ENCODE peak calls at places on chromosomes 4 and X, in six cellular contexts. Q is tibial nerve, Y is GM13976, R is transverse colon, A is endothelial cell, I is cardiac fibroblast. U is an unnamed sample.

GRCh38 chr4:18194278-18194677 is 172.7 kb upstream of the LCORL start:
- DNase-seq in Q (no peak), Y (no peak), I (no peak), R (no peak), A (no peak), U (no peak)

GRCh38 chr4:1276984-1277383 is 12.7 kb upstream of the MAEA start:
- DNase-seq in Q (no peak), Y (no peak), A (no peak), I (no peak), R (no peak), U (no peak)

GRCh38 chr4:110830461-110830860 is 207.6 kb upstream of the PITX2 start:
- DNase-seq in A (no peak), I (no peak), Y (no peak), R (no peak), Q (no peak), U (no peak)

GRCh38 chrX:153981771-153982533 is 9.4 kb downstream of the TMEM187 start:
- DNase-seq in R (peak; percentile 62), A (no peak), I (no peak), Q (peak; percentile 46), Y (no peak), U (no peak)

GRCh38 chr4:155972098-155972497 is 18.4 kb upstream of the CTSO start:
- DNase-seq in I (peak; percentile 66), Q (no peak), A (no peak), R (no peak), Y (no peak), U (peak; percentile 18)

GRCh38 chr4:5186584-5187170 is 135.4 kb downstream of the STK32B start:
- DNase-seq in Y (no peak), A (no peak), R (no peak), Q (no peak), I (no peak), U (no peak)

GRCh38 chr4:109434007-109434792 is 585 bp downstream of the SEC24B start:
- DNase-seq in A (peak; percentile 44), I (peak; percentile 23), Y (peak; percentile 25), R (peak; percentile 35), Q (peak; percentile 16), U (peak; percentile 40)

GRCh38 chrX:331772-332495 is 13.3 kb upstream of the GTPBP6 start:
- DNase-seq in A (no peak), I (no peak), R (no peak), Y (no peak), Q (no peak), U (no peak)

GRCh38 chr4:125911481-125911880 is 596.7 kb downstream of the FAT4 start:
- DNase-seq in R (no peak), A (no peak), Y (no peak), Q (no peak), I (no peak), U (no peak)
- TF ChIP-seq CTCF in R (no peak), A (no peak), Y (no peak), Q (no peak), I (no peak), U (no peak)

GRCh38 chr4:126592088-126592487 is 1040.7 kb upstream of the INTU start:
- DNase-seq in I (peak; percentile 19), R (no peak), Q (no peak), A (no peak), Y (no peak), U (no peak)
- TF ChIP-seq CTCF in I (peak; percentile 27), R (no peak), Q (no peak), A (peak; percentile 76), Y (no peak), U (no peak)

DNA sequence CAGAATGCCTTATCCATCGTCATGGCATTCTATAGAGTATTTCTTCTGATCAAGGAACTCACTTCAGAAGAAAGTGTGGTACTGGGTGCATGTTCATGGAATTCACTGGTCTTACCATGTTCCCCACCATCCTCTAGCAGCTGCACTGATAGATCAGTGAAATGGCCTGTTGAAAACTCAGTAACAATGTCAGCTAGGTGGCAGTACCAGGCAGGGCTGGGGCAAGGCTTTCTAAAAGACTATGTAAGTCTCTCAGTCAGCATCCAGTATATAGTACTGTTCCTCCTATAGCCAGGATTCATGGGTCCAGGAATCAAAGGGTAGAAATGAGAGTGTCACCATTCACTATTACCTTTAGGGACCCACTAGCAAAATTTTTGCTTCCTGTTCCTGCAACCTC is 15.8 kb upstream of the LDB2 start:
- DNase-seq in A (peak; percentile 21), I (peak; percentile 72), Y (no peak), R (no peak), Q (no peak), U (peak; percentile 31)
- TF ChIP-seq CTCF in A (no peak), I (peak; percentile 29), Y (no peak), R (no peak), Q (no peak), U (peak; percentile 15)

GRCh38 chr4:53694666-53695065 is 103.4 kb upstream of the LNX1 start:
- DNase-seq in A (no peak), R (no peak), Q (no peak), I (no peak), Y (no peak), U (no peak)

GRCh38 chr4:53696956-53697685 is 105.8 kb upstream of the LNX1 start:
- DNase-seq in A (no peak), Y (no peak), Q (no peak), R (no peak), I (peak; percentile 58), U (no peak)

GRCh38 chr4:53695540-53696463 is 104.5 kb upstream of the LNX1 start:
- DNase-seq in Y (no peak), Q (no peak), R (no peak), A (no peak), I (no peak), U (no peak)

GRCh38 chr4:53693909-53694308 is 102.6 kb upstream of the LNX1 start:
- DNase-seq in A (no peak), I (no peak), R (no peak), Y (no peak), Q (no peak), U (peak; percentile 79)

DNA sequence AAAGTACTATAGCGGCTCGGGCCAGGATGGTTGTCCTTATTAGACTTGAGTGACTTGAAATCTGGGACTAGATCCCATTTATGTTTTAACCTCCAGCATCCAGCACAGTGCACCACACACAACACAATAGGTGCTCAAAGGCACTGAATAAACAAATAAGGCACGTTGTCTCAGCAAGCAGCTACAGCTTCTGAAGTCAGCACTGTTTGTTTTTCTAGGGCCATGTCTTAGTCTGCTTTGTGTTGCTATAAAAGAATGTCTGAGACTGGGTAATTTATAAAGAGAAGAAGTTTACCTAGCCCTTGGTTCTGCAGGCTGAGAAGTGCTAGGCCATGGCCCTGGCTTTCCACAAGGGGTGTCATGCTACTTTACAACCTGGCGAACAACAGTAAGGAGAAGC is 102.1 kb upstream of the LNX1 start:
- DNase-seq in Q (no peak), A (no peak), Y (no peak), R (no peak), I (no peak), U (peak; percentile 42)
- TF ChIP-seq CTCF in Q (no peak), A (no peak), Y (no peak), R (no peak), I (no peak), U (no peak)